ENCODE peak calls at places on chromosomes 2 and 18, in seven cellular contexts. F is PC-3, P is SK-N-SH, Y is neural progenitor cell, K is GM23338, B is PC-9, V is MM.1S. L is an unnamed sample.

GRCh38 chr2:201148434-201148833 is 32.5 kb downstream of the CFLAR start:
- DNase-seq in P (no peak), K (no peak), V (peak; percentile 18), Y (no peak), F (no peak), B (no peak), L (no peak)

GRCh38 chr2:36663851-36664715 is 32.4 kb upstream of the VIT start:
- DNase-seq in Y (peak; percentile 67), F (peak; percentile 76), V (peak; percentile 66), P (peak; percentile 66), K (peak; percentile 86), B (peak; percentile 71), L (peak; percentile 86)

GRCh38 chr2:165452327-165452726 is 17.2 kb upstream of the CSRNP3 start:
- DNase-seq in B (no peak), Y (no peak), F (no peak), P (no peak), V (no peak), K (no peak), L (no peak)

GRCh38 chr2:10242451-10242850 is 60.3 kb upstream of the HPCAL1 start:
- DNase-seq in B (no peak), P (no peak), V (no peak), K (no peak), Y (no peak), F (no peak), L (no peak)

GRCh38 chr18:37393945-37394609 is 171.5 kb downstream of the CELF4 start:
- DNase-seq in V (peak; percentile 60), P (peak; percentile 97), K (peak; percentile 95), B (no peak), F (no peak), Y (peak; percentile 95), L (peak; percentile 91)

GRCh38 chr2:200253631-200254030 is 52.9 kb upstream of the SPATS2L start:
- DNase-seq in K (no peak), V (no peak), B (no peak), P (no peak), Y (no peak), F (no peak), L (peak; percentile 60)

GRCh38 chr2:157932480-157933205 is 56.5 kb upstream of the ACVR1 start:
- DNase-seq in K (peak; percentile 97), P (no peak), F (no peak), V (no peak), B (no peak), Y (peak; percentile 92), L (no peak)

GRCh38 chr18:63098014-63098981 is 221.3 kb downstream of the BCL2 start:
- DNase-seq in K (no peak), B (no peak), P (no peak), V (peak; percentile 83), Y (no peak), F (no peak), L (no peak)

GRCh38 chr2:207484444-207485391 is 45.0 kb upstream of the CREB1 start:
- DNase-seq in V (no peak), B (no peak), F (no peak), P (no peak), K (no peak), Y (no peak), L (no peak)

DNA sequence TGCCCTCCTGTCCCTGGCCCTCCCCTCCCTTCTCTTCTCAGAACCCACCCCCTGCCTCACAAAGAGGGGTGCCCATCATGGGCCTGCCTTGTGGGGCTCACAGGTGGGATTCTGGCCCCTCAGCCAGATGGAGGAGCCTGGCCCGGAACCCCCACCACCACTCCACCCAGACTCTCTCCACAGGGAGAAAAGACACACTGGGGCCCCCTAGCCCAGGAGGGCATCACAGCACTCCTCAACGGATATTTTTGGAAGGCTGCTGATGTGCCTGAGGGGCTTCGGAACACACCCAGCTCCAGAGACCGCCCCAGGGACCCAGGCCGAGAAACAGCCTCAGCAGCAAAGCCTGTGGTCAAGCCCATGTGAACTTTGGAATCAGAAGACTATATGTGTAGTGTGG is 9.9 kb downstream of the KCNIP3 start:
- DNase-seq in B (no peak), F (no peak), V (no peak), Y (no peak), P (no peak), K (peak; percentile 24), L (no peak)
- H3K27me3 ChIP-seq in B (no peaks in the 10 kb centered on the region), F (no peaks in the 10 kb centered on the region), V (peaks cover 2% of the 10 kb centered on the region), Y (no peaks in the 10 kb centered on the region), P (no peaks in the 10 kb centered on the region), K (no peaks in the 10 kb centered on the region), L (peaks cover 14% of the 10 kb centered on the region)

GRCh38 chr2:181126311-181126710 is 145.9 kb downstream of the UBE2E3 start:
- DNase-seq in P (no peak), K (no peak), V (no peak), F (no peak), Y (no peak), B (no peak), L (no peak)

GRCh38 chr2:181123798-181124217 is 143.4 kb downstream of the UBE2E3 start:
- DNase-seq in K (peak; percentile 14), B (no peak), V (peak; percentile 82), F (no peak), Y (no peak), P (no peak), L (no peak)

GRCh38 chr2:181122601-181123000 is 142.2 kb downstream of the UBE2E3 start:
- DNase-seq in V (no peak), K (no peak), F (no peak), B (no peak), Y (no peak), P (no peak), L (no peak)

GRCh38 chr2:181125364-181125763 is 145.0 kb downstream of the UBE2E3 start:
- DNase-seq in V (no peak), Y (no peak), P (no peak), F (no peak), B (no peak), K (no peak), L (no peak)

GRCh38 chr2:181124499-181124898 is 144.1 kb downstream of the UBE2E3 start:
- DNase-seq in P (no peak), F (no peak), V (no peak), Y (no peak), B (no peak), K (peak; percentile 11), L (no peak)
- H3K4me1 ChIP-seq in P (peaks cover 12% of the 10 kb centered on the region), F (peaks cover 22% of the 10 kb centered on the region), V (peaks cover 6% of the 10 kb centered on the region), Y (no peaks in the 10 kb centered on the region), B (peaks cover 5% of the 10 kb centered on the region), K (peaks cover 12% of the 10 kb centered on the region), L (peaks cover 20% of the 10 kb centered on the region)

GRCh38 chr18:51133580-51134160 is 63.8 kb downstream of the MEX3C start:
- DNase-seq in B (no peak), Y (no peak), P (no peak), K (no peak), F (no peak), V (no peak), L (no peak)

GRCh38 chr18:51135795-51136194 is 61.7 kb downstream of the MEX3C start:
- DNase-seq in V (no peak), B (no peak), Y (no peak), K (peak; percentile 75), F (peak; percentile 3), P (no peak), L (no peak)

GRCh38 chr18:51132256-51132935 is 65.1 kb downstream of the MEX3C start:
- DNase-seq in B (no peak), Y (no peak), F (no peak), P (no peak), K (no peak), V (no peak), L (no peak)

GRCh38 chr18:51135361-51135760 is 62.1 kb downstream of the MEX3C start:
- DNase-seq in Y (no peak), F (peak; percentile 38), P (no peak), K (no peak), V (no peak), B (no peak), L (peak; percentile 89)

DNA sequence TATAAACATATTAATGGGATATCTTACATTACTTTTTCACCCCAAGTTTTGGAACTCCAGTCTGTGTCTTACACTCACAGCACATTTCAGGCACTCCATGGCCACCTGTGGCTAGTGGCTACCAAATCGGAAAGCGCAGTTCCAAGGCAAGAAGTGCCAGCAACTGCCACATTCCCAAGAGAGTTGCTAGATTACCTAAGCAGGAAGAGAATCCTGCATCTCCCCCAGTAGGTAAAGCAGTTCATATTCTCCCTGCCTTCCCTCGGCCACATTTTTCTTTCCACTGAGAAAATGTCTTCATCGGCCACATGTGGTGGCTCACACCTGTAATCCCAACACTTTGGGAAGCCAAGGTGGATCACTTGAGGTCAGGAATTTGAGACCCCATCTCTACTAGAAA is 62.8 kb downstream of the MEX3C start:
- DNase-seq in V (no peak), Y (no peak), P (no peak), B (no peak), F (no peak), K (no peak), L (no peak)
- H3F3A ChIP-seq in V (no peaks in the 10 kb centered on the region), Y (peaks cover 20% of the 10 kb centered on the region), P (peaks cover 6% of the 10 kb centered on the region), B (peaks cover 33% of the 10 kb centered on the region), F (no peaks in the 10 kb centered on the region), K (peaks cover 9% of the 10 kb centered on the region), L (no peaks in the 10 kb centered on the region)

GRCh38 chr2:198767694-198768093 is 690.0 kb downstream of the SATB2 start:
- DNase-seq in P (no peak), F (no peak), Y (no peak), V (no peak), K (no peak), B (no peak), L (no peak)
- H3K27me3 ChIP-seq in P (no peaks in the 10 kb centered on the region), F (no peaks in the 10 kb centered on the region), Y (no peaks in the 10 kb centered on the region), V (no peaks in the 10 kb centered on the region), K (no peaks in the 10 kb centered on the region), B (no peaks in the 10 kb centered on the region), L (no peaks in the 10 kb centered on the region)

GRCh38 chr2:20580690-20581437 is 70.0 kb downstream of the HS1BP3 start:
- DNase-seq in B (no peak), K (no peak), Y (no peak), F (peak; percentile 75), P (no peak), V (no peak), L (no peak)
- H3K4me1 ChIP-seq in B (peaks cover 80% of the 10 kb centered on the region), K (peaks cover 10% of the 10 kb centered on the region), Y (peaks cover 10% of the 10 kb centered on the region), F (peaks cover 71% of the 10 kb centered on the region), P (peaks cover 48% of the 10 kb centered on the region), V (peaks cover 35% of the 10 kb centered on the region), L (peaks cover 42% of the 10 kb centered on the region)

GRCh38 chr2:231318436-231318835 is 77.1 kb upstream of the B3GNT7 start:
- DNase-seq in K (no peak), B (no peak), Y (no peak), F (no peak), P (no peak), V (no peak), L (no peak)

GRCh38 chr2:231312066-231312465 is 83.4 kb upstream of the B3GNT7 start:
- DNase-seq in P (no peak), K (no peak), Y (no peak), F (no peak), B (no peak), V (no peak), L (no peak)

GRCh38 chr2:231317579-231317978 is 77.9 kb upstream of the B3GNT7 start:
- DNase-seq in F (no peak), V (no peak), K (no peak), P (no peak), B (no peak), Y (no peak), L (no peak)

GRCh38 chr2:231318954-231319353 is 76.6 kb upstream of the B3GNT7 start:
- DNase-seq in F (no peak), B (no peak), P (no peak), Y (no peak), K (no peak), V (no peak), L (no peak)

DNA sequence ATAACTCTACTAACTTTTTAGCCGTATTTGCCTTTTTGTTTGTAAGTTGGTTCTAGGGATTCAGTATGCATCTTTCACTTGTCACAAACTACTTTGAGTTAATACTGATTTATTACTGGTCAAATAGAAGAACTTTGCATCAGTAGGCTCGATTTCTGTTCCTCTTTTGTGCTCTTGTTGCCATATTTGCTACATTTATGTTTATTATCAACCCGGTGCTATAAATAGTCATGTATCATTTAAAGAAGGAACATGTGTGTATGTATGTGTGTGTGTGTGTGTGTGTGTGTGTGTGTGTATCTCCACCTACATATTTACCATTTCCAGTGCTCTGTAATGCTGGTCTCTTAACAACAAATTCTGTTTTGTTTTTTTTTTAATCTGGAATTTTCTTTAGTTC is 79.6 kb upstream of the B3GNT7 start:
- DNase-seq in P (no peak), V (no peak), F (no peak), K (no peak), B (no peak), Y (no peak), L (no peak)
- H3F3A ChIP-seq in P (no peaks in the 10 kb centered on the region), V (no peaks in the 10 kb centered on the region), F (no peaks in the 10 kb centered on the region), K (peaks cover 3% of the 10 kb centered on the region), B (no peaks in the 10 kb centered on the region), Y (no peaks in the 10 kb centered on the region), L (no peaks in the 10 kb centered on the region)

L was measured in GM23248.